ENCODE peak calls at places on chromosomes 4 and X, in six cellular contexts. T is caudate nucleus, Y is mesendoderm, Z is stomach, A is pancreas, L is ovary. E is an unnamed sample.

GRCh38 chr4:104967034-104967401 is 179.7 kb upstream of the TET2 start:
- DNase-seq in L (no peak), Z (no peak), A (peak; percentile 17), Y (no peak), T (no peak), E (peak; percentile 44)

GRCh38 chrX:25022499-25023325 is 6.9 kb upstream of the ARX start:
- DNase-seq in L (no peak), T (no peak), Z (no peak), A (no peak), Y (no peak), E (no peak)

GRCh38 chrX:19760345-19760744 is 127.1 kb downstream of the SH3KBP1 start:
- DNase-seq in T (no peak), L (no peak), Z (no peak), A (no peak), Y (no peak), E (no peak)

GRCh38 chr4:48997962-48998361 is 11.9 kb downstream of the CWH43 start:
- DNase-seq in L (no peak), T (no peak), Z (no peak), Y (no peak), A (no peak), E (no peak)

GRCh38 chr4:8439168-8439567 is 1.4 kb downstream of the ACOX3 start:
- DNase-seq in L (no peak), Z (no peak), Y (no peak), T (no peak), A (peak; percentile 63), E (no peak)

GRCh38 chr4:79025170-79025569 is 85.9 kb upstream of the PAQR3 start:
- DNase-seq in A (peak; percentile 44), T (no peak), Y (no peak), L (no peak), Z (no peak), E (peak; percentile 34)

GRCh38 chr4:176875441-176875930 is 82.8 kb upstream of the VEGFC start:
- DNase-seq in A (no peak), T (no peak), Y (no peak), L (no peak), Z (no peak), E (no peak)

GRCh38 chr4:120693817-120694216 is 228.7 kb downstream of the PRDM5 start:
- DNase-seq in L (no peak), Y (no peak), Z (no peak), A (no peak), T (no peak), E (no peak)

GRCh38 chr4:78069859-78070258 is 12.7 kb downstream of the FRAS1 start:
- DNase-seq in T (no peak), Y (no peak), A (no peak), L (no peak), Z (no peak), E (no peak)

GRCh38 chrX:94645727-94646126 is 971.7 kb downstream of the FAM133A start:
- DNase-seq in L (no peak), Z (no peak), A (no peak), Y (no peak), T (no peak), E (no peak)

GRCh38 chrX:26208012-26208411 is 8.0 kb upstream of the MAGEB5 start:
- DNase-seq in Y (no peak), T (no peak), L (no peak), Z (no peak), A (no peak), E (no peak)

GRCh38 chrX:30982467-30982866 is 89.4 kb downstream of the FTHL17 start:
- DNase-seq in Y (no peak), Z (no peak), L (no peak), A (no peak), T (no peak), E (no peak)

GRCh38 chrX:153723351-153724251 is 586 bp downstream of the BCAP31 start:
- DNase-seq in T (no peak), A (no peak), Z (peak; percentile 48), Y (peak; percentile 67), L (peak; percentile 62), E (peak; percentile 48)

GRCh38 chr4:3462790-3463415 is at the start of gene DOK7:
- DNase-seq in A (peak; percentile 66), Y (no peak), T (no peak), L (no peak), Z (peak; percentile 69), E (peak; percentile 60)

GRCh38 chrX:133415276-133416105 is at the start of gene GPC4:
- DNase-seq in L (peak; percentile 76), A (peak; percentile 80), Y (peak; percentile 85), Z (peak; percentile 70), T (no peak), E (peak; percentile 49)

GRCh38 chr4:65391814-65392213 is 278.5 kb downstream of the EPHA5 start:
- DNase-seq in A (no peak), L (no peak), Y (no peak), T (no peak), Z (no peak), E (no peak)

GRCh38 chr4:147547314-147548056 is 66.6 kb downstream of the EDNRA start:
- DNase-seq in Z (no peak), L (no peak), T (no peak), Y (no peak), A (no peak), E (no peak)

GRCh38 chr4:16764622-16765021 is 133.8 kb downstream of the LDB2 start:
- DNase-seq in Z (no peak), L (no peak), Y (peak; percentile 70), T (no peak), A (no peak), E (no peak)

GRCh38 chrX:72306085-72306801 is 529 bp upstream of the CITED1 start:
- DNase-seq in T (no peak), L (no peak), Y (peak; percentile 8), A (no peak), Z (no peak), E (no peak)

GRCh38 chr4:21013501-21013900 is 313.2 kb downstream of the PACRGL start:
- DNase-seq in L (no peak), T (no peak), Z (no peak), A (no peak), Y (no peak), E (no peak)
- H3K27ac ChIP-seq in L (no peak overlapping the region), T (no peak overlapping the region), Z (no peak overlapping the region), A (no peak overlapping the region), Y (no peak overlapping the region), E (no peak overlapping the region)

GRCh38 chr4:183435803-183436202 is 8.6 kb upstream of the CDKN2AIP start:
- DNase-seq in L (peak; percentile 7), Y (no peak), T (no peak), Z (no peak), A (peak; percentile 4), E (no peak)

GRCh38 chr4:183437452-183437851 is 7.0 kb upstream of the CDKN2AIP start:
- DNase-seq in Z (no peak), L (no peak), A (no peak), Y (no peak), T (no peak), E (no peak)

GRCh38 chr4:183431614-183432013 is 12.8 kb upstream of the CDKN2AIP start:
- DNase-seq in L (peak; percentile 16), A (peak; percentile 1), T (no peak), Y (no peak), Z (no peak), E (no peak)

GRCh38 chr4:183436417-183436816 is 8.0 kb upstream of the CDKN2AIP start:
- DNase-seq in A (peak; percentile 11), T (no peak), L (peak; percentile 10), Z (no peak), Y (peak; percentile 34), E (no peak)

DNA sequence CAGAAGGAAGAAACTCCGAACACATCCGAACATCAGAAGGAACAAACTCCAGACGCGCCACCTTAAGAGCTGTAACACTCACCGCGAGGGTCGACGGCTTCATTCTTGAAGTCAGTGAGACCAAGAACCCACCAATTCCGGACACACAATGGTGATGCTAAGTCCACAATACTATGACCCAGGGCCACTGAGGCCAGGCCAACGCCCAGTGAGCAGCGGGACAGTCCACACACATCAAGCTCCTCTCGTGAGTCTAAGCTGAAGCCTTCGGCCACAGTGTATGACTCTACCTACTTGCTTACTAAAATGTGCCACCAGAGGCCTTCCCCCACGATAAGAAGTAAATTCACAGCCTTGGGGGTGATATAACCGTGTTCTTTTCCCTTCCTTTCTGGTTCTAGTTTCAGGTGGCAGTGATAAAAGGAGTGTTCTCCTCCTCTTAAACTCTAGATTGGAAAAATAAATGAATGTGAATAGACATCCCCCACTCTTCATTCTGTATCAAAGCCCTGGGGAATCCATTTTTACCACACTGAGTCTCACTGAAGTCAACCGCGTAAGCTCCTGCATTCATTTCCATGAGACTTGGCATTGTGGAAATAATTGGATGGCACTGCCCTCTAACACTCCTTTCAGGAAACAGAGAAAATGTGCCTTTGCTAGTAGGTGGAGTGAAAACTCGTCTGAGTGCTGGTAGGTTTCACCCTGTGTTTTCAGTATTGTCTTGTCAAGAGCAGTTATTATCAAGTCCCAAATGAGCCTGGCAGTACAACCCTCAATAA is 10.0 kb upstream of the CDKN2AIP start:
- DNase-seq in A (peak; percentile 7), Z (no peak), Y (no peak), T (no peak), L (peak; percentile 9), E (no peak)
- H3K27ac ChIP-seq in A (no peak overlapping the region), Z (no peak overlapping the region), Y (no peak overlapping the region), T (no peak overlapping the region), L (no peak overlapping the region), E (no peak overlapping the region)

DNA sequence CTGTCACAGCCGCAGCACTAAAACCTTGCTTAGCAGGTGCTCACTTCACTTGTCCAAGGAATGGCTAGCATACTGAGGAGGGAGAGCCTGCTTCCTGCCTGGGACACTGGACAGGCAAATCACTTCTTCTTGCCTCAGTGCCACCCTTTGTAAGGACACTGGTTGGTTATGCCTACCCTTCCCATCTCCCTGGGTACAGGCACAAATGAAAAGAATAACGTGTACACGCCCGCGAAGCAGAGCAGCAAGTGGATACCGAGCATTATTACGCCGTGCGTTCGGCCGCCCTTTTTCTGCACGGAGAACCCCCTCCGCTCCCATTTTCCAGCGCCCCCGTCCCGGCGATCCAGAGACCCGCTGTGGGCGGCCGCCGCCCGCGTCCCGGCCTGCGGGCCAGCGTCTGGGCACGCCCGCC is 338 bp upstream of the KLHL2 start:
- DNase-seq in Y (peak; percentile 46), L (no peak), Z (no peak), A (no peak), T (no peak), E (no peak)
- H3K27ac ChIP-seq in Y (no peak overlapping the region), L (peak overlapping the region; percentile 72), Z (peak overlapping the region; percentile 94), A (peak overlapping the region; percentile 78), T (peak overlapping the region; percentile 84), E (no peak overlapping the region)

DNA sequence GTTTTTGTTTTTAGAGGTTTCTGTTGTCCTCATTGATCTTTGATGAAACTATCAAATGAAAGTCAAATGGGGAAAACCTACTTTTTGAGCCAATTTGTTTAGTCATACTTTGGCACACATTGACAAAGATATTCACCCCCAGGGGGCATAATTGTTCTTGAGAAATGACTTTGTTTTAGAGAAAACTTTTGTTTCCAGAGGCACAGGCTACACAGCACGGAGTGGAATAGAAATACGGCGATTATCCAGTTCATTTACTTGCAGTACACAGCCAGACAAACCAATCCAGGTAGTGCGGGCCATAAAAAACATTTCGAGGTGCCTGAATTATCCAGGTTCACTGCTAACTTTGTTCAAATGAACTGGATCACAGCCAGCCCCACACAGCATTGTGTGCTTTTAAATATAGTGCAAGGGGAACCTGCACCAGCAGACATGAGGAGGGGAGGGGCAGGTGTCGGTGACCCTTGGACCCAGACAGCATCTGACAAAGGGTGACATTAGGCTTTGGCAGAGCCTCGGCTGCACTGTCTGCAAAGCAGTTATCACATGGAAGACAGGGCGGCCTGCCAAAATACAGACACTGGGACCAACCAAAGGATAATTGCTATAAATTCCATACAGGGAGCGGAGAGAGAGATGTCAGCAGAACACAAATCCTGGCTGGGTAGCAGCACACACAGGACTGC is 179.6 kb upstream of the NOCT start:
- DNase-seq in Y (no peak), T (no peak), Z (no peak), L (no peak), A (peak; percentile 12), E (no peak)
- H3K27ac ChIP-seq in Y (no peak overlapping the region), T (no peak overlapping the region), Z (no peak overlapping the region), L (no peak overlapping the region), A (no peak overlapping the region), E (no peak overlapping the region)